ENCODE peak calls at places on chromosome 2, in eight cellular contexts. Z is Ammon's horn; X is AML-193; O is activated T-helper 1 cell treated with anti-CD3 and anti-CD28 coated beads, Interleukin-12 subunit alpha, Interleukin-12 subunit beta, Interleukin-2, Interleukin-4 antibody, amounts not matched to agents 30 ng/mL and 10 ng/mL and 1 ng/mL, durations not matched to agents 14 hours and 24 hours and 36 hours; M is brain microvascular endothelial cell; L is activated naive CD4-positive, alpha-beta T cell treated with anti-CD3 and anti-CD28 coated beads for 36 hours; N is right lobe of liver; Y is GM06990. A is an unnamed sample.

GRCh38 chr2:10271509-10271908 is 31.2 kb upstream of the HPCAL1 start:
- DNase-seq in Z (no peak), X (no peak), O (no peak), M (no peak), L (no peak), N (no peak), Y (no peak), A (no peak)

GRCh38 chr2:219523031-219523671 is 8.9 kb downstream of the ASIC4 start:
- DNase-seq in Z (no peak), X (no peak), O (no peak), M (no peak), L (no peak), N (no peak), Y (no peak), A (no peak)

GRCh38 chr2:133777607-133778006 is 209.3 kb upstream of the NCKAP5 start:
- DNase-seq in Z (no peak), X (no peak), O (no peak), M (no peak), L (no peak), N (peak), Y (no peak), A (no peak)

GRCh38 chr2:46615555-46616487 is 136.5 kb downstream of the TMEM247 start:
- DNase-seq in Z (peak), X (peak), O (no peak), M (no peak), L (peak), N (no peak), Y (peak), A (peak)

GRCh38 chr2:24926602-24927252 is 6.7 kb upstream of the ADCY3 start:
- DNase-seq in Z (no peak), X (peak), O (no peak), M (no peak), L (peak), N (no peak), Y (peak), A (no peak)

GRCh38 chr2:189327879-189328351 is 113.4 kb upstream of the WDR75 start:
- DNase-seq in Z (no peak), X (no peak), O (no peak), M (no peak), L (no peak), N (no peak), Y (no peak), A (no peak)

GRCh38 chr2:144358979-144359541 is 160.9 kb downstream of the ZEB2 start:
- DNase-seq in Z (no peak), X (no peak), O (no peak), M (peak), L (peak), N (no peak), Y (peak), A (no peak)

GRCh38 chr2:42359304-42359749 is 1.7 kb downstream of the COX7A2L start:
- DNase-seq in Z (no peak), X (no peak), O (no peak), M (no peak), L (no peak), N (no peak), Y (no peak), A (no peak)

GRCh38 chr2:88614497-88615157 is 12.6 kb downstream of the EIF2AK3 start:
- DNase-seq in Z (no peak), X (no peak), O (no peak), M (no peak), L (no peak), N (no peak), Y (no peak), A (no peak)